ENCODE peak calls at places on chromosome 13, in four cellular contexts. E is K562, N is mesendoderm, A is left ventricle myocardium inferior. C is an unnamed sample. For H3K27me3 and H3K36me3, the result is how much of the 10 kb centered on the place peaks cover.

GRCh38 chr13:58202099-58202498 is 570.6 kb downstream of the PCDH17 start:
- DNase-seq in E (no peak), N (no peak), A (no peak), C (no peak)

GRCh38 chr13:111854403-111854802 is 212.5 kb upstream of the SOX1 start:
- DNase-seq in E (no peak), N (no peak), A (no peak), C (no peak)

GRCh38 chr13:105527127-105527526 is 1008.3 kb downstream of the EFNB2 start:
- DNase-seq in E (no peak), N (no peak), A (no peak), C (no peak)

GRCh38 chr13:23392313-23392712 is 41.2 kb downstream of the SACS start:
- DNase-seq in E (no peak), N (no peak), A (no peak), C (no peak)

GRCh38 chr13:111424134-111424533 is 103.7 kb downstream of the TEX29 start:
- DNase-seq in E (peak), N (no peak), A (no peak), C (no peak)

GRCh38 chr13:46297338-46297737 is 85.6 kb downstream of the LRRC63 start:
- DNase-seq in E (no peak), N (no peak), A (no peak), C (no peak)

GRCh38 chr13:30418886-30419459 is 3.3 kb upstream of the UBE2L5 start:
- DNase-seq in E (no peak), N (no peak), A (no peak), C (no peak)

GRCh38 chr13:69474286-69474685 is 633.3 kb upstream of the ATXN8OS start:
- DNase-seq in E (no peak), N (no peak), A (no peak), C (no peak)

GRCh38 chr13:44758595-44759221 is 182.6 kb upstream of the TSC22D1 start:
- DNase-seq in E (no peak), N (no peak), A (no peak), C (no peak)

GRCh38 chr13:20610006-20610405 is 43.0 kb downstream of the IFT88 start:
- DNase-seq in E (no peak), N (no peak), A (no peak), C (no peak)

GRCh38 chr13:29520671-29521070 is 74.8 kb downstream of the SLC7A1 start:
- DNase-seq in E (no peak), N (no peak), A (no peak), C (no peak)

GRCh38 chr13:44796597-44797517 is 192.4 kb downstream of the NUFIP1 start:
- DNase-seq in E (no peak), N (no peak), A (no peak), C (no peak)

GRCh38 chr13:111263566-111263965 is 56.9 kb upstream of the TEX29 start:
- DNase-seq in E (no peak), N (no peak), A (no peak), C (no peak)

GRCh38 chr13:33321686-33322473 is 36.3 kb upstream of the STARD13 start:
- DNase-seq in E (no peak), N (no peak), A (no peak), C (no peak)

GRCh38 chr13:45847554-45848224 is 3.9 kb downstream of the SIAH3 start:
- DNase-seq in E (no peak), N (no peak), A (peak), C (no peak)

GRCh38 chr13:37144661-37145060 is 39.2 kb upstream of the CSNK1A1L start:
- DNase-seq in E (no peak), N (no peak), A (no peak), C (no peak)

GRCh38 chr13:52374873-52375411 is 31.0 kb downstream of the THSD1 start:
- DNase-seq in E (no peak), N (no peak), A (no peak), C (no peak)

GRCh38 chr13:30607908-30608307 is 9.8 kb upstream of the USPL1 start:
- DNase-seq in E (no peak), N (no peak), A (no peak), C (no peak)

GRCh38 chr13:28047784-28048388 is 52.5 kb downstream of the FLT3 start:
- DNase-seq in E (no peak), N (no peak), A (no peak), C (no peak)
- H3K27me3 ChIP-seq in E (under half), N (under half), A (half or more), C (under half)

DNA sequence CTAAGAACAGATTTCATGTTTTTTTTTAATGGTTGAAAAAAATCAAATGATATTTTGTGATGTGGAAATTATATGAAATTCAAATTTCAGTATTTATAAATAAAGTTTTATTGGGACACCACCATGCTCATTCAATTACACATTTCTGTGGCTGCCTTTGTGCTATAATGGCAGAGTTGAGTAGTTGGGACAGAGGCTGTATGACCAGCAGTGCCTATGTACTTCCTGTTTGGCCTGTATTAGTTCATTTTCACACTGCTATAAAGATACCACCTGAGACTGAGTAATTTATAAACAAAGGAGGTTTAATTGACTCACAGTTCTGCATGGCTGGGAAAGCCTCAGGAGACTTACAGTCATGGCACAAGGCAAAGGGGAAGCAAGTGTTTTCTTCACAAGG is 33.6 kb downstream of the AKAP11 start:
- DNase-seq in E (no peak), N (no peak), A (no peak), C (no peak)
- H3K36me3 ChIP-seq in E (half or more), N (under half), A (half or more), C (under half)

DNA sequence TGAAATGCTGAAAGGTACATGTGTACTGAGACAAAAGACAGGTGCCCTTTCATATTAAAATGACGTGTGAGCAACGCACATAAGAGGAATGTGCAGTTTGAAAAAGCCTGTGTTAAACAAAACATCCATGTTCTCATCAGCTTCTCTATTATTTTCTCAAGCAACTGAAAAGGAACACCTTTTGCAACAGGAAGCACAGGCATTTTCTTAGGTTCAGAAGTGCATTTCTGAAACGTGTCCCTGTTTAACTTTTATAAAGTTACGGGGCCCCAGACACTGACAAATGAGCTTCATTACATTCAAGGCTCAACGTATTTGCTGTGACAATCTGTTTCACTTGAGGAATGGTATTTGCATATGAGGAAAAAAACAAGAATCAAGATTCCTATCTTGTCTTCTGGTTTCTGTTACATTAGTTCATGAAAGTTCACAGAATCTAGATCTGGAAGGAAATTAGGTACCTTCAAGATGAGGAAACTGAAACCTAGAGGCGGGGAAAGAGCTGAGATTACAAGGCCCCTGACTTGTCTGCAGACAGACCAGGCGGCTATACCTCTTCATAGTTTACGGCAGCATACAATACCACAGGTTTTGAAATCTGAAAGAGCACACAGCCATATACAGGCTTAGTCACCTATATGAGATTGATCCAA is 431.7 kb downstream of the KLF12 start:
- DNase-seq in E (no peak), N (peak), A (no peak), C (no peak)
- H3K4me3 ChIP-seq in E (no peak), N (no peak), A (no peak), C (no peak)

GRCh38 chr13:28497143-28497876 is 2.4 kb upstream of the FLT1 start:
- DNase-seq in E (no peak), N (no peak), A (no peak), C (peak)
- H3K27me3 ChIP-seq in E (under half), N (under half), A (under half), C (under half)

DNA sequence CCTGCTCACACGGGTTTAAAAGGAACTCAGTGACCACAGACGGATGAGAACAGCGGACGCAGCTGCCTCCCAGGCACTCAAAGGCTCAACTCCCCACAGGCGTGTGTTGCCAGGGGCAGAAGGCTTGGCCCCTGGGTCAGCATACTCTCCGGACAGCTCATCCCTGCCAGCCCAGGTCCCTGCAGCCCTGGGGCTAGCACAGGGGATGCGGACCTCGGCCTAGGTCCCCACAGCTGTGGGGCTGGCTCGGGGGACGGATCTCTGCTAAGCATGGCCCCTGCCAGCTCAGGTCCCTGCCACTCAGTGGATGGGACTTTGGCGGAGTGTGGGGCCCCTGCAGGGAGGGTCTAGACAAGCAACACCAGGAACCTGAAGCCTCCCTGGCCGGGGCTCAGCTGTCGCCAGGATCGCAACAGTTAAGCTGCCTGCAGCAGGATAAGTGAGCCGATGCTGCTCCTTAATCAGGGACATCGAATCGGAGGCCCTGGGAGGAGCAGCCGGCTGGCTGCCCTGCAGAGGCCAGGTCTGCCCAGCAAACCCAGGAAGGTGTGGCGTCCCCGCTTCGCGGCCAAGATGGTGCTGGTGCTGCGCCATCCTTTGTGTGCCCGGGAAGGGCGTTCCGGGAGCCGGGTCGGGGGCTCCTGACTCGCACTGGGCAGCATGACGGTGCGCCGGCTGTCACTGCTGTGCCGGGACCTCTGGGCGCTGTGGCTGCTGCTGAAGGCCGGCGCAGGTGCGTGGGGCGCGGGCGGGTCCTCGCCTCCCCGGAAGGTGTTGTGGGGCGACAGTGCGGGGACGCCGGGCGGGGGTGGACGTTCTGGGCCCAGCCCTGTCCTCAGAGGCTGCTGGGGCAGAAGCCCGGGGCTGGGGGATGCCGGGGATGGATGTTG is 32.5 kb downstream of the MCF2L start:
- DNase-seq in E (no peak), N (peak), A (no peak), C (no peak)
- H3K36me3 ChIP-seq in E (under half), N (under half), A (under half), C (under half)

DNA sequence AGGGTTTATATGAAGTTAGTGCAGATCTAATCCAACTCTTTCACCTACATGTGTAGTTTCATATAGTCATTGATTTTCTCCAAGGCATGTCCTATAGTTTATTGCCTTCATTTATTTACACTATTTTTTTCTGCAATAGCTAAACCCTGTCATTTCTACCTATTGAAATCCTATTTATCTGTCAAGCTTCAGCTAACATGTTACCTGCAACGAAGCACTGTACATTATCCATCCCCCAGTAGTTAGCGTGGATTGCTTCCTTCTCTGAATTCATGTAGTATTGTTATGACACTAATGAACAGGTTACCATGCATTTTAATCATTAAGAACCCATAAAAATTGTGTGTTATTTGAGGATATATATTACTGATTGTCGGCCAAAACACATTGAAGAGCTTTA is 742.9 kb upstream of the PCDH20 start:
- DNase-seq in E (no peak), N (no peak), A (no peak), C (no peak)
- H3K4me3 ChIP-seq in E (no peak), N (no peak), A (no peak), C (no peak)

GRCh38 chr13:99948907-99949656 is 22.5 kb downstream of the ZIC5 start:
- DNase-seq in E (no peak), N (no peak), A (no peak), C (no peak)
- H3K27me3 ChIP-seq in E (under half), N (under half), A (half or more), C (under half)

GRCh38 chr13:77062097-77062496 is 35.1 kb upstream of the FBXL3 start:
- DNase-seq in E (no peak), N (no peak), A (no peak), C (no peak)
- H3K36me3 ChIP-seq in E (under half), N (under half), A (half or more), C (under half)

GRCh38 chr13:79271616-79272015 is 134.4 kb downstream of the RBM26 start:
- DNase-seq in E (no peak), N (peak), A (no peak), C (no peak)

GRCh38 chr13:79267560-79267959 is 138.5 kb downstream of the RBM26 start:
- DNase-seq in E (no peak), N (no peak), A (no peak), C (no peak)

GRCh38 chr13:79273045-79273444 is 133.0 kb downstream of the RBM26 start:
- DNase-seq in E (no peak), N (no peak), A (no peak), C (no peak)

DNA sequence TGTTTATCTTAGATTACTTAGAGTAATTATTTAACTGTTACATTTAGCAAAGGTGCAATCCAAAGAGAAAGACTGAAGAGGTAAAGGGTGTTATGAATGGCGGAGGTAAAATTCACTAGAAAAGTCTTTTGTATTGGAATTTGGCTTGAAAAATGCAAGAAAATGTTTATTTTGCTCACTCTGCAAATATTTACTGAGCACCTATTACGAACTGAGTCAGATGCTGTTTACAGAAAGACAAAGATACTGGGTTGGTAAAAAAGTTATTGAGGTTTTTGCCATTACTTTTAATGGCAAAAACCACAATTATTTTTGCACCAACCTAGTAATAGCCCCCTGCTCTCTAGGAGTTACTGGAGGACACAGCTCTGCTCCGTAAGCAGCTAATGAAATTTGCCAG is 135.2 kb downstream of the RBM26 start:
- DNase-seq in E (no peak), N (no peak), A (no peak), C (no peak)
- H3K4me3 ChIP-seq in E (no peak), N (no peak), A (no peak), C (no peak)

C was measured in H7.